ENCODE peak calls at places on chromosomes 5 and 9, in six cellular contexts. F is GM12865, A is glutamatergic neuron, U is dorsolateral prefrontal cortex, K is IMR-90, D is PC-3. O is an unnamed sample.

GRCh38 chr9:131394464-131395026 is 659 bp downstream of the PRRC2B start:
- DNase-seq in F (peak), A (peak), U (peak), K (no peak), D (no peak), O (peak)

GRCh38 chr9:27536168-27536567 is 6.6 kb upstream of the MOB3B start:
- DNase-seq in F (no peak), A (no peak), U (no peak), K (no peak), D (no peak), O (no peak)

GRCh38 chr9:93896093-93896492 is 59.1 kb downstream of the BARX1 start:
- DNase-seq in F (no peak), A (no peak), U (no peak), K (no peak), D (no peak), O (peak)

GRCh38 chr5:15441433-15442182 is 58.4 kb upstream of the FBXL7 start:
- DNase-seq in F (peak), A (no peak), U (no peak), K (no peak), D (no peak), O (no peak)

GRCh38 chr5:54912021-54912420 is 73.4 kb downstream of the ESM1 start:
- DNase-seq in F (no peak), A (no peak), U (no peak), K (peak), D (no peak), O (no peak)

GRCh38 chr5:111737716-111738115 is 19.3 kb downstream of the NREP start:
- DNase-seq in F (no peak), A (no peak), U (no peak), K (peak), D (peak), O (no peak)

GRCh38 chr5:43140286-43140685 is 19.6 kb downstream of the ZNF131 start:
- DNase-seq in F (no peak), A (no peak), U (no peak), K (peak), D (no peak), O (no peak)

GRCh38 chr5:42779083-42779482 is 22.5 kb downstream of the CCDC152 start:
- DNase-seq in F (peak), A (no peak), U (no peak), K (no peak), D (no peak), O (no peak)

GRCh38 chr5:22604711-22605110 is 248.4 kb downstream of the CDH12 start:
- DNase-seq in F (no peak), A (no peak), U (no peak), K (no peak), D (no peak), O (no peak)

GRCh38 chr5:110884005-110884404 is 145.2 kb downstream of the SLC25A46 start:
- DNase-seq in F (no peak), A (no peak), U (no peak), K (peak), D (peak), O (no peak)

GRCh38 chr5:16713386-16713928 is 96.7 kb upstream of the RETREG1 start:
- DNase-seq in F (no peak), A (peak), U (peak), K (peak), D (no peak), O (no peak)
- TF ChIP-seq CTCF in F (no peak), A (no peak), U (no peak), K (no peak), D (no peak), O (no peak)

DNA sequence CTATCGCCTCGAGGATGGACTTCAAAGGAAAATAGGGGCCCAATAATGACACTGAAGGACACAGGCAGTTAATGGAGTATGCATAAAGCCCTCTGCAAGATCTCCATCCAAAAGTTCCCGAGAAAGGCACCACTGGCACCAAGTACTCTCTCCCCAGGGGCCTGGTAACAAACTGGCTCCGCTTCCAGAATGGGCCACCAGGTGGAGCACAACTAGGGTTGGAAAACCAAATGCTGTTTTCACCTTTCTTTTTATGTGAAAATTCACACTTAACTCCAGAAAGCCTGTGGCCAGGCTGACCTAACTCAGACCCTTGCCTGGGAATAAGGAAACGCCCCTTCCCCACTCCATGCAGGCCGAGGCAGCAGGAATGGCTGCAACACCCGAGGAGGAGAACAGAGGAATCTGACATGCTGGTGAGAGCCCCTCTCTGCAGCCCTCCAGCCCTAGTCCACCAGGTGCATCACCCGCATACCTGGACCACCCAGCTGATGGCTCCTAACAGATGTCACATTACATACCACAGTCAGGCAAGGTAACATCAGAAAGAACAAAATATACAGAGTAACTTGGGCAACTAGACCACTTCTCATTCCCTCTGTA is 42.8 kb downstream of the CAMSAP1 start:
- DNase-seq in F (peak), A (peak), U (peak), K (peak), D (peak), O (peak)
- TF ChIP-seq CTCF in F (peak), A (peak), U (peak), K (peak), D (peak), O (peak)

DNA sequence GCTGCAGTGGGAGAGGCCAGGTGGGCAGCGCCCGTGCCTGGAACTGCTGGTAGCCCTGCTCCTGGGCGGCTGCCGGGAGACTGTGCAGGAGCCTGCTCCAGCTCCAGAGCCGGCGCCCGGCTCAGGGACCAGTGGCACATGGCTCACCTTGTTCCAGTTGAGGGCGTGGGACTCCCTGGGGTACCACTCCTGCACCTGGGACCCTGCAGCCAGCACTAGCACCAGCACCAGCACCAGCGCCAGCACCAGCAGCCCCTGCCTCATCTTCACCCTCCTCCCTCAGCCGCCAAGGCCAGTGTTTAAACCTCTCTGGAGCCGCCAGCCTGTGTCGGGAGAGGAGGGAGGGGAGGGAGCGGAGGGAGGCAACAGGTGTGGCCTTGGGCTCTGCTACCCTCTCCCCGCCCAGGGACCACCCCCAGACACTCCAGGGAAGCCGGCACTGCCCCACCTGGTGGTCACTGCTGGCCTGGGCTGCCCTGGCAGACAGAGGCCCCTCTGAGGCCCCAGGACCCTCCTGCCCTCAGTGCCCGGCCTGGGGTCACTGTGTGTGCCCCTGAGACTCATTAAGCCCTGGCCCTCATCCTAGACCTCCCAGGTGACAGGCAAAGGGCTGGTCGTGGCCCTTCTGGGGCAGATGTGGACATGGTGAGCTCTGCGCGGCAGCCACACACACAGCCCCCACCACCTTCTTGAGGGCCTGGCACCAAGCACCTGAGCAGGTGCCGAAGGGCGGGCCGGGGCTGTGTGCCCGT is at the start of gene LCN10:
- DNase-seq in F (no peak), A (no peak), U (no peak), K (no peak), D (peak), O (no peak)
- TF ChIP-seq CTCF in F (no peak), A (no peak), U (no peak), K (peak), D (peak), O (no peak)

DNA sequence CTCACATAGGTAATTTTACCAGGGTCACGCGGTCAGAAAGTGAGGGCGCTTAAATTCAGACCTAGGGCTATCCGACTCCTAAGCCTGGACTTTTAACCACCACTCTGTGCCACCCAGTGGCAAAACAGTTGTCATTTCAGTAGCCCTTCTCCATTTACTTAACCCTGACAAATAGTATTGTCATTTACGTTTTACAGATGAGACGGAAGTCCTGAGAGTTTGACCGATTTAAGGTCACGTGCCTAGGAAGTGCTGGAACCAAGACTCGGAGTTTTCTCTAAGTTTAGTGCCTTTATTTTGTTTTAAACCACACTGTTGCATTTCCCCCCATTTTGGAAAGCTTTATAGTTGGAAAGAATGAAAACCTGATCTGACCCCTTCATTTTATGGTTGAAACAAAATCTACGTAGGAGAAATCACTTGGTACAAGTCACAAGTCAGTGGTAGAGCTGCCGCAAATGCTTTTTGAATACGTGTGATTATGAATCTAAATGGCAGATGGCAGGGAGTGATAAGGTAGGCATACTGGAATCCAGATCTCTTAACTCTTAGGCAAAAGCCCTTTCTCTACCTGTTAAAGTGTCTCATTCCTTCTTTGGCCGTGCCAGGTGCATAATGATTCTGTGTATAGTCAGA is 701 bp downstream of the MRRF start:
- DNase-seq in F (peak), A (no peak), U (no peak), K (peak), D (peak), O (peak)
- TF ChIP-seq CTCF in F (no peak), A (no peak), U (no peak), K (no peak), D (peak), O (no peak)

GRCh38 chr5:78903936-78904335 is 81.2 kb downstream of the ARSB start:
- DNase-seq in F (no peak), A (no peak), U (no peak), K (peak), D (no peak), O (no peak)

GRCh38 chr5:78905084-78905938 is 79.8 kb downstream of the ARSB start:
- DNase-seq in F (peak), A (no peak), U (no peak), K (peak), D (no peak), O (peak)

GRCh38 chr5:78896128-78896527 is 89.0 kb downstream of the ARSB start:
- DNase-seq in F (no peak), A (no peak), U (no peak), K (peak), D (peak), O (no peak)

GRCh38 chr5:78895616-78896015 is 89.5 kb downstream of the ARSB start:
- DNase-seq in F (no peak), A (no peak), U (no peak), K (peak), D (no peak), O (no peak)

GRCh38 chr5:78899922-78900362 is 85.2 kb downstream of the ARSB start:
- DNase-seq in F (peak), A (peak), U (no peak), K (peak), D (peak), O (peak)
- TF ChIP-seq CTCF in F (peak), A (peak), U (peak), K (peak), D (peak), O (peak)

GRCh38 chr9:114047717-114048116 is 30.4 kb downstream of the AMBP start:
- DNase-seq in F (peak), A (no peak), U (no peak), K (no peak), D (peak), O (no peak)
- TF ChIP-seq CTCF in F (peak), A (no peak), U (no peak), K (peak), D (peak), O (no peak)

DNA sequence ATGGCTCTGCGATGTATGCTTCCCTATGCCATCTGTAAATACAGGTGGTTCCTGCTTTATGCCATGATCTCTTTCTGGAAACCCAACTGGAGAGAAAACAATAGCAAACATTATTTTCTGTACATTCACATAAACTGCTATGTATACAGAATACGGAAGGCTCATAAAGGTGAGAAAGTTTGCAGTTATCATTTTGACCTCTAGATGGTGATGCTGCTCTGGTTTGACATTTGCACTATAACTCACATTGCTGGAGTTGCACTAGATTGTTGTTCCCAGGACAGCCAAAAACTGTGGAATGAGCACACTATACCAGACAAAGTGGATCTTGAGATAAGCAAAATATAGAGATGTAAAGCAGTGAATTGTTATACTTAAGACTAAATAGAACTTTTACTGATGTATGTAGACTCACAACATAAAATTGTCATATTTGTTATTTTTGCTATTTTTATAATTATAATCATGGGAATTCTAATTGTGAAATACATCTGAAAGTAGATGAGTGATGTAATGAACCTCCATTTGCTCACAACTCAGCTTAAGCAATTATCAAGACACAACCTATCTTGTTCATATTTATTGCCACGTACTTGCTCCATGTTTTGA is 246.5 kb downstream of the PTPRD start:
- DNase-seq in F (peak), A (no peak), U (no peak), K (peak), D (peak), O (peak)
- TF ChIP-seq CTCF in F (peak), A (peak), U (peak), K (peak), D (peak), O (peak)

GRCh38 chr5:141095263-141095641 is 837 bp downstream of the PCDHB2 start:
- DNase-seq in F (no peak), A (no peak), U (no peak), K (no peak), D (no peak), O (no peak)

GRCh38 chr5:141100243-141100805 is at the start of gene PCDHB3:
- DNase-seq in F (peak), A (peak), U (no peak), K (peak), D (no peak), O (no peak)

DNA sequence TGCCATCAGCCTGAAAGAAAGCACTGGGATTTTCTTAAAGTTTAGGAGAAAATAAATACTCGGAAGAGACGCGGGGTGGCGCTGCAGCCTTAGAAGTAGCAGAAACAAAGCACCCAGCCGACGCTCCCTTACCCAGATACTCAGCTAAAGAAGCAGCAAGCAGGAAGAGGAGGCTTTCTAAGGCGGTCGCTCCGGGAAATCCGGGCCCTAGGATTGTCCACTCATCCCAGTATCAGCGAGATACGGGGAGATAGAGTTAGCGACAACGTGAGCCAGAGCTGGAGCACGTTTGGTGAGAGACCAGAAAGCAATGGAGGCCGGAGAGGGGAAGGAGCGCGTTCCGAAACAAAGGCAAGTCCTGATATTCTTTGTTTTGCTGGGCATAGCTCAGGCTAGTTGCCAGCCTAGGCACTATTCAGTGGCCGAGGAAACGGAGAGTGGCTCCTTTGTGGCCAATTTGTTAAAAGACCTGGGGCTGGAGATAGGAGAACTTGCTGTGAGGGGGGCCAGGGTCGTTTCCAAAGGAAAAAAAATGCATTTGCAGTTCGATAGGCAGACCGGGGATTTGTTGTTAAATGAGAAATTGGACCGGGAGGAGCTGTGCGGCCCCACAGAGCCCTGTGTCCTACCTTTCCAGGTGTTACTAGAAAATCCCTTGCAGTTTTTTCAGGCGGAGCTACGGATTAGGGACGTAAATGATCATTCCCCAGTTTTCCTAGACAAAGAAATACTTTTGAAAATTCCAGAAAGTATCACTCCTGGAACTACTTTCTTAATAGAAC is at the start of gene PCDHB2:
- DNase-seq in F (no peak), A (peak), U (no peak), K (peak), D (peak), O (no peak)
- TF ChIP-seq CTCF in F (no peak), A (peak), U (peak), K (peak), D (peak), O (no peak)

O was measured in GM10248.